ENCODE peak calls at places on chromosomes 5 and 9, in eight cellular contexts. D is mammary epithelial cell, F is left ventricle myocardium inferior, V is brain microvascular endothelial cell, Y is adrenal gland, S is heart left ventricle, Z is OCI-LY7, R is sigmoid colon. X is an unnamed sample.

GRCh38 chr5:143701476-143701875 is 110.5 kb upstream of the HMHB1 start:
- DNase-seq in S (no peak), D (no peak), Z (no peak), V (no peak), Y (no peak), R (no peak), F (no peak), X (no peak)

GRCh38 chr5:14125262-14125661 is 17.9 kb upstream of the TRIO start:
- DNase-seq in F (no peak), V (no peak), D (no peak), Z (no peak), S (no peak), Y (no peak), R (no peak), X (no peak)

GRCh38 chr9:105633373-105633772 is 28.9 kb upstream of the TAL2 start:
- DNase-seq in S (no peak), R (no peak), D (no peak), Y (no peak), Z (no peak), F (no peak), V (no peak), X (no peak)

GRCh38 chr9:129703667-129704355 is 38.4 kb downstream of the PRRX2 start:
- DNase-seq in F (no peak), S (no peak), Z (no peak), D (no peak), Y (no peak), V (no peak), R (peak; percentile 82), X (no peak)

GRCh38 chr5:1009359-1010180 is 968 bp downstream of the NKD2 start:
- DNase-seq in S (peak; percentile 61), Z (no peak), R (peak; percentile 61), Y (no peak), D (no peak), V (no peak), F (peak; percentile 12), X (no peak)

GRCh38 chr9:19174127-19174921 is 47.0 kb upstream of the PLIN2 start:
- DNase-seq in V (peak; percentile 96), Z (peak; percentile 81), D (peak; percentile 78), F (peak; percentile 62), R (peak; percentile 89), S (peak; percentile 80), Y (peak; percentile 80), X (peak; percentile 82)

GRCh38 chr9:104227108-104227507 is 133.0 kb downstream of the SMC2 start:
- DNase-seq in F (no peak), R (no peak), Y (no peak), D (no peak), V (no peak), Z (no peak), S (no peak), X (no peak)

GRCh38 chr5:150636391-150637244 is 3.8 kb upstream of the SYNPO start:
- DNase-seq in R (peak; percentile 81), F (peak; percentile 55), V (peak; percentile 67), Z (no peak), Y (peak; percentile 95), S (peak; percentile 28), D (peak; percentile 71), X (peak; percentile 90)

GRCh38 chr5:32597046-32597629 is 11.8 kb downstream of the SUB1 start:
- DNase-seq in V (no peak), Y (no peak), Z (no peak), S (no peak), R (no peak), D (no peak), F (no peak), X (no peak)

GRCh38 chr5:176429972-176430371 is 13.6 kb upstream of the CLTB start:
- DNase-seq in V (no peak), R (no peak), D (no peak), Y (no peak), Z (peak; percentile 52), F (no peak), S (no peak), X (no peak)

GRCh38 chr5:142770650-142771609 is 753 bp downstream of the ARHGAP26 start:
- DNase-seq in Z (peak; percentile 68), F (peak; percentile 51), S (peak; percentile 82), D (peak; percentile 67), R (peak; percentile 82), Y (peak; percentile 73), V (peak; percentile 39), X (peak; percentile 54)

GRCh38 chr5:89315194-89315593 is 432.2 kb upstream of the MEF2C start:
- DNase-seq in S (no peak), Y (no peak), V (peak; percentile 48), Z (no peak), F (no peak), D (no peak), R (no peak), X (no peak)

GRCh38 chr5:159826351-159827222 is 89.7 kb upstream of the ADRA1B start:
- DNase-seq in V (peak; percentile 64), Z (peak; percentile 3), R (no peak), S (peak; percentile 56), F (no peak), Y (no peak), D (peak; percentile 86), X (peak; percentile 86)

GRCh38 chr5:154868702-154869101 is 10.3 kb downstream of the CNOT8 start:
- DNase-seq in F (no peak), D (no peak), V (no peak), Y (peak; percentile 56), S (no peak), R (no peak), Z (peak; percentile 7), X (no peak)

GRCh38 chr5:13115476-13115875 is 829.0 kb downstream of the DNAH5 start:
- DNase-seq in Z (no peak), R (no peak), F (no peak), Y (no peak), V (no peak), D (peak; percentile 8), S (no peak), X (no peak)

GRCh38 chr5:150525163-150525562 is 17.2 kb downstream of the NDST1 start:
- DNase-seq in R (no peak), S (no peak), F (no peak), D (no peak), V (no peak), Y (no peak), Z (no peak), X (no peak)

DNA sequence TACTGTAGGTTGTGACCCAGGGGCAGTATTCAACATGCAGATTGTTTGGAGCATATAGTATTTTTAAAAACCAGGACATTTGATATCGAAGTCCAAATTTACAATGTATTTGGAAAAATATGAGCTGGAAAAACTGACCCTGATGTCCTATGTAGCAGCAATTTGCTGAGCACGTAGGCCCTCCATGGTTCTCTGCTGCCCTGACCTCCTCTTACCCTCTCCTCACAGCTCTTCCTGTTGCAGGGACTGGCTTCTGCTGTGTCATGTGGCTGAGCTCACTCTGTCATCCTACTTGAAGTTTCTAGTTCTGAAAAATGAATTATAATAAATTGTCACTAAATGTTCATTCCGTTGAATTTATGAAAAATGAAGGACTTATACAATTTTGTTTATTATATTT is 4.1 kb upstream of the ASPN start:
- DNase-seq in Z (no peak), S (no peak), Y (no peak), R (no peak), V (no peak), F (no peak), D (no peak), X (no peak)
- H3K27ac ChIP-seq in Z (no peak overlapping the region), S (no peak overlapping the region), Y (no peak overlapping the region), R (no peak overlapping the region), V (no peak overlapping the region), F (no peak overlapping the region), D (no peak overlapping the region), X (no peak overlapping the region)

DNA sequence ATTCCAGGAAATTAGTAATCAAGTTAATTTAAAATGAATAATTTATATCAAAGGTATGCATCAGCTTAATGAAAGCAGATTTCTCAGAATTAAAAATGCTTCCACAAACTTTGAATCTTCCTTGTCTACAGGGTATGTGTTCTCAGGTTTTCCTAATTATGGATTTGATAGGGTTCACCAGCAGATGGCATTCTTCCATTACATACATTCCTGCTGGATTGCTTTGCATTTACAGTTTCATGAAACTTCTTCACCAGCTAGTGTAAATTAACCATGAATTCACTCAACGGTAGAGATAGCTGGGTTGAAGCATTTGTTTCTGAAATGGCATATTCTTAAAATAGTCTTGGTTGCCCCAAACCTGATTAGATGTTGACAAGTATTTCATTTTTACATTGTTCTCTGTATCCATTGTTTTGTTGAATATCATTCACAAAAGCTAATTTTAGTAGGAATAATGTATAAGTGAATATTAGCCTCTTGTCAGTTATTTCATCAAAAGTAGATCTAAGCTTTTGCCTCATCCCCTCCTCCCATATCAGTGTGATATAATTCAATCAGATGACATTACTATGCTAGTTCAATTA is 68.7 kb upstream of the WDR41 start:
- DNase-seq in D (peak; percentile 34), Y (no peak), Z (peak; percentile 14), F (no peak), R (no peak), V (peak; percentile 42), S (no peak), X (peak; percentile 62)
- TF ChIP-seq CTCF in D (peak; percentile 66), Y (peak; percentile 55), Z (peak; percentile 71), F (peak; percentile 64), R (no peak), V (peak; percentile 49), S (peak; percentile 49), X (peak; percentile 69)

DNA sequence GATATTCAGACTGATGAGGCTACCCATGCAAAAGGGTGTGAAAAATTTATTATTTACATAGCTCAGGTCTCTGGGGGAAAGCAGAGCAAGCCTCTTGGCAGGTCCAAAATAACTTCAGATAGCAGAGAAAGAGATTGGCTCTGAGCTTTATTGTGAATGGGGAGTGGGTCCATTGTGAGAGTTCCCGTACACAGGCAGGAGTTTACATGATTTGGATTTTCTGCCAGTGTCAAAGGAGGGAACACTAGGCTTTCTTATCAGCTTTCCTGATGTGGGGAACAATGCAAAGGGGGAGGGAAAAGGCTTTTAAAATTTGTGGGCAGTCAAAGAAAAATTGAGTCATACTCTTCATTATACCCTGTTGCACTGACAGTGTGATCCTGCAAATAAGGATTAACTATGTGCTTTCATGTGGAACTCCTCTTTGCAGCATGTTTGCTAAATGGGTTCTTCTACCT is 615.0 kb upstream of the RIOK2 start:
- DNase-seq in S (no peak), F (no peak), Z (no peak), R (no peak), D (no peak), V (no peak), Y (no peak), X (no peak)
- H3K27ac ChIP-seq in S (no peak overlapping the region), F (no peak overlapping the region), Z (no peak overlapping the region), R (no peak overlapping the region), D (no peak overlapping the region), V (no peak overlapping the region), Y (no peak overlapping the region), X (no peak overlapping the region)

GRCh38 chr5:91499943-91500531 is 116.9 kb upstream of the ARRDC3 start:
- DNase-seq in F (no peak), D (peak; percentile 29), V (peak; percentile 12), Y (no peak), R (no peak), S (no peak), Z (peak; percentile 47), X (peak; percentile 63)
- TF ChIP-seq CTCF in F (peak; percentile 71), D (peak; percentile 57), V (peak; percentile 44), Y (peak; percentile 64), R (peak; percentile 8), S (peak; percentile 73), Z (peak; percentile 91), X (peak; percentile 81)

DNA sequence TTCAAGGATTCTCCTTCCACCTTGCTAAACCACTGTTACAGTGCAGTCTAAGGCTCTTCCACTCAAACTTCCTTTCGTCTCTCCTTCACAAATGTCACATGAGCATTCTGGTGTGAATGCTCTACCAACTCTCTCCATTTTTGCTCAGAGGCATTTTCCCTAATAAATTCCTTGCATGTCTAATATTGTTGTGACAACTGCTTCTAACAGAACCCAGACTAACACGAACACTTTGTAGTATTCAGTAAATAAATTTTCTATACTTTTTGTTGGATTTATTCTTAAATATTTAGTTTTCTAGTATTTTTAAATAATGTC is 24.0 kb downstream of the RAPGEF6 start:
- DNase-seq in D (no peak), V (no peak), S (no peak), R (no peak), Z (no peak), F (no peak), Y (no peak), X (no peak)
- H3K27ac ChIP-seq in D (no peak overlapping the region), V (peak overlapping the region; percentile 86), S (no peak overlapping the region), R (peak overlapping the region; percentile 24), Z (no peak overlapping the region), F (no peak overlapping the region), Y (no peak overlapping the region), X (no peak overlapping the region)